ENCODE peak calls at places on chromosomes 12 and 14, in eight cellular contexts. L, P, E, N, H, R, X and D are unnamed samples.

GRCh38 chr14:22814945-22815713 is at the start of gene SLC7A7:
- DNase-seq in P (no peak), E (no peak), H (no peak), N (no peak), L (no peak), X (no peak), R (no peak), D (no peak)

GRCh38 chr14:59275668-59276067 is 87.2 kb downstream of the DAAM1 start:
- DNase-seq in P (no peak), H (no peak), E (no peak), L (no peak), X (peak; percentile 89), R (no peak), N (no peak), D (no peak)

GRCh38 chr12:5434647-5434968 is 2.7 kb downstream of the NTF3 start:
- DNase-seq in X (no peak), E (no peak), L (no peak), P (no peak), H (no peak), N (no peak), R (no peak), D (no peak)

GRCh38 chr14:90498198-90498597 is 101.4 kb downstream of the CALM1 start:
- DNase-seq in X (no peak), E (no peak), P (no peak), R (no peak), L (no peak), H (no peak), N (no peak), D (no peak)

GRCh38 chr12:123743002-123743401 is 19.1 kb upstream of the DNAH10 start:
- DNase-seq in R (no peak), N (no peak), H (no peak), L (no peak), X (no peak), P (no peak), E (no peak), D (no peak)

GRCh38 chr14:91745329-91745728 is 13.4 kb upstream of the CATSPERB start:
- DNase-seq in E (no peak), R (no peak), X (no peak), L (no peak), H (no peak), N (no peak), P (no peak), D (no peak)

GRCh38 chr12:28497889-28498411 is 307.7 kb downstream of the CCDC91 start:
- DNase-seq in N (no peak), E (no peak), H (no peak), X (peak; percentile 56), P (no peak), R (no peak), L (no peak), D (no peak)

GRCh38 chr12:77179515-77179914 is 114.1 kb upstream of the E2F7 start:
- DNase-seq in P (no peak), H (no peak), N (no peak), L (no peak), R (no peak), X (no peak), E (no peak), D (no peak)

GRCh38 chr14:103059556-103059955 is 2.2 kb upstream of the CDC42BPB start:
- DNase-seq in H (no peak), R (no peak), X (no peak), E (no peak), N (no peak), P (no peak), L (no peak), D (no peak)

GRCh38 chr12:60231301-60231700 is 635.5 kb downstream of the SLC16A7 start:
- DNase-seq in X (no peak), H (no peak), N (no peak), P (no peak), R (no peak), L (no peak), E (no peak), D (no peak)

GRCh38 chr12:123983822-123984485 is 10.9 kb downstream of the ZNF664 start:
- DNase-seq in E (peak; percentile 78), H (no peak), L (no peak), R (peak; percentile 48), X (peak; percentile 60), N (peak; percentile 51), P (no peak), D (peak; percentile 50)

GRCh38 chr14:42804146-42804545 is 1197.5 kb downstream of the LRFN5 start:
- DNase-seq in X (no peak), E (no peak), L (no peak), R (no peak), H (no peak), N (no peak), P (no peak), D (no peak)

GRCh38 chr14:94089479-94089878 is 8.4 kb downstream of the IFI27L1 start:
- DNase-seq in H (no peak), R (no peak), E (no peak), N (no peak), L (no peak), P (no peak), X (no peak), D (no peak)

GRCh38 chr12:26047401-26048226 is 77.2 kb downstream of the BHLHE41 start:
- DNase-seq in N (no peak), R (no peak), P (no peak), X (no peak), L (no peak), E (no peak), H (no peak), D (no peak)

GRCh38 chr12:97716356-97716755 is 253.8 kb downstream of the RMST start:
- DNase-seq in N (no peak), E (peak; percentile 8), X (no peak), R (no peak), H (no peak), L (no peak), P (no peak), D (no peak)

GRCh38 chr12:51351913-51352532 is 5.5 kb upstream of the CELA1 start:
- DNase-seq in E (peak; percentile 71), N (no peak), R (peak; percentile 37), P (no peak), H (no peak), X (peak; percentile 66), L (no peak), D (peak; percentile 77)

GRCh38 chr12:82426081-82426480 is 67.8 kb downstream of the METTL25 start:
- DNase-seq in P (no peak), R (no peak), H (no peak), L (no peak), E (no peak), N (no peak), X (no peak), D (no peak)

GRCh38 chr14:31510222-31510621 is 22.4 kb upstream of the GPR33 start:
- DNase-seq in R (no peak), E (peak; percentile 20), P (no peak), X (peak; percentile 38), N (no peak), L (no peak), H (no peak), D (no peak)

GRCh38 chr14:101462726-101463565 is 98.3 kb upstream of the DIO3 start:
- DNase-seq in R (no peak), E (no peak), X (no peak), N (no peak), P (peak; percentile 12), L (no peak), H (peak; percentile 49), D (no peak)

GRCh38 chr12:5626146-5626545 is 194.2 kb downstream of the NTF3 start:
- DNase-seq in P (no peak), R (no peak), L (no peak), H (no peak), X (no peak), N (no peak), E (no peak), D (no peak)

GRCh38 chr12:4115570-4115969 is 158.0 kb upstream of the CCND2 start:
- DNase-seq in R (no peak), L (no peak), X (no peak), E (no peak), H (no peak), N (no peak), P (no peak), D (no peak)

GRCh38 chr12:107564946-107565345 is 120.7 kb upstream of the PWP1 start:
- DNase-seq in R (no peak), X (no peak), N (no peak), P (no peak), H (no peak), E (peak; percentile 35), L (no peak), D (no peak)

GRCh38 chr12:115947696-115948062 is 329.8 kb downstream of the MED13L start:
- DNase-seq in L (no peak), R (no peak), N (no peak), E (no peak), X (no peak), P (no peak), H (no peak), D (no peak)
- TF ChIP-seq CTCF in L (no peak), R (no peak), N (no peak), E (no peak), X (no peak), P (no peak), H (no peak), D (no peak)

GRCh38 chr12:127106723-127107122 is 1160.2 kb upstream of the TMEM132C start:
- DNase-seq in R (no peak), P (no peak), L (no peak), X (no peak), N (no peak), E (no peak), H (no peak), D (no peak)
- TF ChIP-seq CTCF in R (no peak), P (no peak), L (no peak), X (no peak), N (no peak), E (no peak), H (no peak), D (no peak)

DNA sequence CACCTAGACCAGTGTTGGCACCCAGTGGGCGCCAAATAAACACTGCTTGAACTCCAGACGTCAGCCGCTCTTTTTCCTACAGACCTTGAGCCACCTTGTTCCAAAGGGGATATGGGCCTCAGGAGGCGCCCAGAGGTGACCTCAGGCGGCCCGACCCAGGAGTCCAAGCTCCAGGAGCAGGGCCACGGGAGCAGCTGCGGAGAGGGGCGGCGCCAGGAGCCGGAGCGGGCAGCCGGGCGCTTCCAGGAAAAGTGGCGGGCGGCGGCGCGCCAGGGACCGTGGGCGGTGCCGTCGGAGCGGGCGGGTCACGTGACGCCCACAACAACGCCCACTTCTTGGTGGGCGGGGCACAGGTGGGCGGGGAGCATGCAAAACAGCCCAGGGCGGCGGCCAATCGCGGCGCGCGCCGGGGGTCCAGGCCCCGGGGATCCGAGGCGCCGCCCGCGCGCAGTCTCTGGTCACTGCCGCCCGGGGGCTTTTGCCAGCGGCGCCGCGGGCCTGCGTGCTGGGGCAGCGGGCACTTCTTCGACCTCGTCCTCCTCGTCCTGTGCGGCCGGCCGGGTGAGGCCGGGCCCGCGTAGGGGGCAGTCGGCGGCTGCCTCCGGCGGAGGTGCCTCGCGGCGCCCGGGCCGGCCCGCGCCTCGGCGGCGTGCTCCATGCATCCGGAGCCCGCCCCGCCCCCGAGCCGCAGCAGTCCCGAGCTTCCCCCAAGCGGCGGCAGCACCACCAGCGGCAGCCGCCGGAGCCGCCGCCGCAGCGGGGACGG is at the start of gene ORAI1:
- DNase-seq in L (peak; percentile 16), N (peak; percentile 99), H (peak; percentile 96), R (peak; percentile 95), E (peak; percentile 98), P (peak; percentile 98), X (peak; percentile 94), D (peak; percentile 97)
- TF ChIP-seq CTCF in L (peak; percentile 27), N (peak; percentile 69), H (no peak), R (no peak), E (no peak), P (peak; percentile 24), X (no peak), D (peak; percentile 33)

GRCh38 chr14:96086574-96087077 is 47.5 kb downstream of the C14orf132 start:
- DNase-seq in N (no peak), L (no peak), H (no peak), R (no peak), E (no peak), P (no peak), X (no peak), D (no peak)
- TF ChIP-seq CTCF in N (no peak), L (peak; percentile 12), H (no peak), R (no peak), E (no peak), P (no peak), X (no peak), D (no peak)